ENCODE peak calls at places on chromosomes 7 and 10, in four cellular contexts. X, D, Q and P are unnamed samples.

GRCh38 chr10:118992496-118992895 is 37.0 kb upstream of the NANOS1 start:
- DNase-seq in X (no peak), D (no peak), Q (no peak), P (no peak)

GRCh38 chr10:23106508-23106907 is 11.1 kb downstream of the MSRB2 start:
- DNase-seq in X (no peak), D (no peak), Q (no peak), P (no peak)

GRCh38 chr10:121608669-121609190 is 10.5 kb upstream of the FGFR2 start:
- DNase-seq in X (peak; percentile 26), D (no peak), Q (no peak), P (peak; percentile 24)

GRCh38 chr7:87566311-87566710 is 34.4 kb downstream of the ABCB1 start:
- DNase-seq in X (no peak), D (no peak), Q (no peak), P (no peak)

GRCh38 chr10:101856626-101857025 is 13.0 kb upstream of the KCNIP2 start:
- DNase-seq in X (no peak), D (peak; percentile 62), Q (no peak), P (peak; percentile 67)

GRCh38 chr10:12657489-12657888 is 308.1 kb downstream of the CAMK1D start:
- DNase-seq in X (no peak), D (no peak), Q (no peak), P (no peak)

GRCh38 chr10:66822801-66823200 is 103.0 kb upstream of the LRRTM3 start:
- DNase-seq in X (no peak), D (no peak), Q (no peak), P (no peak)

GRCh38 chr10:59366310-59366709 is 4.0 kb upstream of the FAM13C start:
- DNase-seq in X (no peak), D (no peak), Q (no peak), P (peak; percentile 31)

GRCh38 chr10:108166401-108166800 is 1001.9 kb upstream of the SORCS1 start:
- DNase-seq in X (no peak), D (no peak), Q (no peak), P (no peak)

GRCh38 chr10:46028584-46029570 is 1.5 kb downstream of the NCOA4 start:
- DNase-seq in X (peak; percentile 78), D (peak; percentile 81), Q (no peak), P (peak; percentile 76)

GRCh38 chr10:87651801-87652200 is 7.9 kb upstream of the PAPSS2 start:
- DNase-seq in X (no peak), D (no peak), Q (no peak), P (no peak)

GRCh38 chr10:30413996-30414576 is 19.9 kb upstream of the MAP3K8 start:
- DNase-seq in X (peak; percentile 73), D (peak; percentile 71), Q (no peak), P (peak; percentile 69)

GRCh38 chr10:130206216-130206737 is 70.1 kb downstream of the GLRX3 start:
- DNase-seq in X (no peak), D (no peak), Q (no peak), P (no peak)

GRCh38 chr10:57788117-57788516 is 479.6 kb downstream of the IPMK start:
- DNase-seq in X (no peak), D (no peak), Q (no peak), P (no peak)

GRCh38 chr7:27375958-27376357 is 133.4 kb downstream of the EVX1 start:
- DNase-seq in X (no peak), D (no peak), Q (no peak), P (peak; percentile 25)

GRCh38 chr7:36165802-36166201 is 12.7 kb downstream of the EEPD1 start:
- DNase-seq in X (no peak), D (no peak), Q (no peak), P (no peak)

GRCh38 chr10:124719213-124719851 is 24.8 kb downstream of the FAM53B start:
- DNase-seq in X (peak; percentile 51), D (peak; percentile 52), Q (no peak), P (peak; percentile 84)

GRCh38 chr10:47412869-47413268 is 28.8 kb upstream of the ZNF488 start:
- DNase-seq in X (no peak), D (no peak), Q (no peak), P (peak; percentile 73)

GRCh38 chr7:84372712-84373111 is 178.1 kb upstream of the SEMA3A start:
- DNase-seq in X (no peak), D (peak; percentile 52), Q (no peak), P (no peak)

GRCh38 chr10:113357688-113358306 is 195.1 kb upstream of the HABP2 start:
- DNase-seq in X (no peak), D (no peak), Q (no peak), P (no peak)
- H2AFZ ChIP-seq in X (no peak overlapping the region), D (no peak overlapping the region), Q (no peak overlapping the region), P (no peak overlapping the region)

GRCh38 chr7:126511046-126511445 is 741.7 kb downstream of the GRM8 start:
- DNase-seq in X (no peak), D (no peak), Q (no peak), P (no peak)
- H3K9me1 ChIP-seq in X (no peaks in the 10 kb centered on the region), D (no peaks in the 10 kb centered on the region), Q (no peaks in the 10 kb centered on the region), P (no peaks in the 10 kb centered on the region)

DNA sequence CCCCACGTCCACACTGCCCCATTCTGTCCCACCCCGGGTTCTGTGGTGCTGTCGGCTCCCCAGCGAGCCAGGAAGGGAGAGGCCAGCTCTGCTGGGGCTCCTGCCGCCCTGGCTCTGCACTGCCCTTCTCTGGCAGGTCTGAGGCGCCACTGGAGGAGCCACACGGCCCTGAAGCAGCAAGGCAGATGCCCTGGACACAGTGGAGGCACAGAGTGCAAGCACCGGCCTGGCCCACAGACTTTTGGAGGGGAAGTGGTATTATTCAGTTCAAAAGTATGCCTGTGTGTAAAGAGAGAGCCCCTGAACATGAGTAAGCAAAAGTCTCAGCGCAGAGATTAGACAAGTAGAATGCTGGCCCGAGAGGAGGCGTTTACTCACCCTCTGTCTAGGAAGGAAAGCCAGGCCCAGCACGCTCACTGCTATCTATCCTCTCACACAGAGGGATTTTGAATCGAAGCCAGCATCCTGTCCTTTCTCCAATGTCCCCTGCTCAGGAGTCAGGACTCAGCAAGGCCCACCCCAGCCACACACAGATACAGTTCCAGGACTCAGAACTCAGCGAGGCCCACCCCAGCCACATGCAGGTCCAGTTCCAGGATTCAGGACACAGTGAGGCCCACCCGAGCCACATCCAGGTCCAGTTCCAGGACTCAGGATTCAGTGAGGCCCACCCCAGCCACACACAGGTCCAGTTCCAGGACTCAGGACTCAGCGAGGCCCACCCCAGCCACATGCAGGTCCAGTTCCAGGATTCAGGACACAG is 115.0 kb downstream of the EGFR start:
- DNase-seq in X (peak; percentile 74), D (peak; percentile 99), Q (no peak), P (peak; percentile 93)
- H2AFZ ChIP-seq in X (peak overlapping the region; percentile 67), D (peak overlapping the region; percentile 57), Q (no peak overlapping the region), P (peak overlapping the region; percentile 37)

GRCh38 chr10:51156913-51157312 is 82.6 kb downstream of the PRKG1 start:
- DNase-seq in X (no peak), D (peak; percentile 75), Q (no peak), P (no peak)
- H3K9me1 ChIP-seq in X (no peaks in the 10 kb centered on the region), D (no peaks in the 10 kb centered on the region), Q (peaks cover 2% of the 10 kb centered on the region), P (no peaks in the 10 kb centered on the region)

DNA sequence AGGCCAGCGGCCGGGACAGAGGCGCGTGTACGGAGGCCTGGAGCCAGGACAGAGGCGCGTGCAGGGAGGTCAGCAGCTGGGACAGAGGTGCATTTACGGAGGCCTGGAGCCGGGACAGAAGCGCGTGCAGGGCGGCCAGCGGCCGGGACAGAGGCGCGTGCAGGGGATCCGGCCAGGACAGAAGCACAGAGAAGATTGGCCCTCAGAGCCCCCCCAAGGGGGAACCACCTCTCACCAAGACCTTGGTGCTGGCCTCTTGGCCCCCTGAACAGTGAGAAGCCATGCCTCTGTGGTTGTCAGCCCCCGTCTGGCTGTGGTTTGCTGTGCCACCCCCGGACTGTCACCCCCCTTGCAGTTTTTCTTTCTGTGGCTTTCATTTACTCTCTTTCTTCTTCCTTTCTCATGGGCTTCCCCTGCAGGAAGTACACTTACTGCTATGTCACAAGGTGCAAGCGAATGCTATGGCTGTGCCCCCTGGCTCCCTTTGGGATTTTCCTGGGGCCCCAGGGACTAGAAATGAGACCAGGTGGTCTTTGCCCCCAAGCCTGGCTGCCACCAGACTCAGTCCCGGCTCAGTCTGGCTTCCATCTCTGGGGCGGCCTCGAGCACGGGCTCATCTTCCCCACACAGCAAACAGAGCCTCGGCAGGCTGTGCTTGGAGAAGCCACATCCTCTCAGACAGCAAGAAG is 41.1 kb downstream of the INSIG1 start:
- DNase-seq in X (no peak), D (no peak), Q (no peak), P (no peak)
- H2AFZ ChIP-seq in X (no peak overlapping the region), D (no peak overlapping the region), Q (no peak overlapping the region), P (no peak overlapping the region)

GRCh38 chr10:62022830-62023229 is 121.3 kb downstream of the ARID5B start:
- DNase-seq in X (no peak), D (no peak), Q (no peak), P (no peak)
- H3K9me1 ChIP-seq in X (no peaks in the 10 kb centered on the region), D (peaks cover 14% of the 10 kb centered on the region), Q (no peaks in the 10 kb centered on the region), P (no peaks in the 10 kb centered on the region)

DNA sequence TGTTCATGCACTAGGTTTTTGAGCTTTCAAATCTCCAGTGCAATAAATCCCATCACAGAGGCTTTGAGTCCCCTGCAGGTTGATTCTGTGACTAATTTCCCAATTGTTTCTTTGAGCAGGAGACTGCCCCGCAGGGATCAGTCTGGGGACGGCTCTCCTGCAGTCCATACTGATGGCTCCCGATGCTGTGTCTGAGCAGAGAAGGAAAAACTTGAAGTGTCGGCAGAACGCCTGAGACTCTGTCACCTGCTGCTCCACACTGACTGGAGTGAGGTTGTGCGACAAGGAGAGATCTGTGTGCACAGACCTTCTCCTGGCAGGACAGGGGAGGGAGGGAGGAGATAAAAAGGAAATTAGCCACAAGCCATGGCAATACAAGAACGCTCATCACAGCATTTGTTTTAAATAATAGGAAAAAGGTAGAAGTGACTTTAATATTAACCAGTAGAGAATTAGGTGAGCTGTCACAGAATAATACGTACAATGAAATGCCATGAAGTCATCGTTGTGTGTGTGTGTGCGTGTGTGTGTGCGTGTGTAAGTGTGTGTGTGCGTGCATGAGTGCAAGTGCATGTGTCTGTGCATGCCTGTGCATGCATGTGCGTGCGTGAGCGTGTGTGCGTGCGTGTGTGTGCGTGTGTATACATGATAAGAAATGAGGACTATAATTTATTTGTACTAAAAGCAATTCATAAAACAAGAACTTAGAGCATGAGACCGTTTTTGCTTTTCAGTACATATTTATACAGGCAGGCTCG is 38.2 kb downstream of the HTR5A start:
- DNase-seq in X (no peak), D (no peak), Q (no peak), P (no peak)
- H2AFZ ChIP-seq in X (no peak overlapping the region), D (no peak overlapping the region), Q (no peak overlapping the region), P (no peak overlapping the region)

DNA sequence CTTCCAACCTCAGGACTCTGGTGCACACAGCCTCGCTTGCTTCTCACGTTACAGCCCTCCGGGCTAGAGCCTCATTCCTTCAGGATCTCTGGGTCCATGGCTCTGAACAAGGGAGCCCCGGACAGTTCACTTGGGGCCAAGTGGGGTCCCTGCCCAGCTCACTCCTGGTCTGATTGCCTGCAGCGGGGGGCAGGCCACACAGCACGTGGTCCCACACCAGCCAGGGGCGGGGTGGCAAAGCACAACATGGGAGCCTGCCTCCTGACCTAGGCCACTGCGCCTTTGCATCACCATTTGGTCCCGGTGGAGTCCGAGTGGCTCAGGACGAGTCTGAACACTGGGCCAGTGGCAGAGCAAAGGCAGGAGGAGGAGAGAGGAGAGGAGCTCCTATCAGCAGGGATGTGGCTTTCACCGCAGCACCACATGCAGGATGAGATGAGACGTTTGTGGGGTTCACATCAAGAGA is 13.4 kb upstream of the CRYGN start:
- DNase-seq in X (no peak), D (no peak), Q (no peak), P (no peak)
- H3K9me1 ChIP-seq in X (no peaks in the 10 kb centered on the region), D (no peaks in the 10 kb centered on the region), Q (no peaks in the 10 kb centered on the region), P (no peaks in the 10 kb centered on the region)